ENCODE peak calls at places on chromosomes 4 and X, in six cellular contexts. E is mesendoderm, I is right lobe of liver, M is ovary, Y is neuronal stem cell, R is SJSA1. K is an unnamed sample.

GRCh38 chr4:124686279-124686678 is 26.3 kb downstream of the ANKRD50 start:
- DNase-seq in R (no peak), E (peak), Y (peak), I (no peak), M (no peak), K (no peak)

GRCh38 chrX:10855845-10856244 is 235.5 kb upstream of the MID1 start:
- DNase-seq in M (no peak), R (no peak), E (no peak), Y (no peak), I (no peak), K (no peak)

GRCh38 chr4:103098746-103099421 is 750 bp downstream of the BDH2 start:
- DNase-seq in R (no peak), M (no peak), Y (no peak), I (no peak), E (no peak), K (no peak)

GRCh38 chr4:168505996-168506395 is 9.1 kb downstream of the PALLD start:
- DNase-seq in E (no peak), M (no peak), R (no peak), I (no peak), Y (no peak), K (no peak)

GRCh38 chr4:173074501-173074946 is 94.1 kb upstream of the GALNT7 start:
- DNase-seq in M (no peak), Y (peak), R (no peak), I (no peak), E (peak), K (no peak)

GRCh38 chrX:110167952-110168451 is 149.9 kb downstream of the AMMECR1 start:
- DNase-seq in E (peak), I (peak), M (no peak), Y (peak), R (no peak), K (no peak)

GRCh38 chr4:99201687-99202086 is 17.4 kb downstream of the ADH6 start:
- DNase-seq in M (no peak), I (no peak), R (no peak), E (no peak), Y (no peak), K (no peak)

GRCh38 chr4:38034986-38035882 is 75.0 kb downstream of the PTTG2 start:
- DNase-seq in E (peak), R (peak), I (no peak), Y (peak), M (no peak), K (no peak)

GRCh38 chr4:186708554-186708953 is 15.1 kb downstream of the FAT1 start:
- DNase-seq in R (no peak), I (no peak), M (no peak), E (no peak), Y (no peak), K (no peak)

GRCh38 chrX:133185119-133185518 is 33.0 kb downstream of the TFDP3 start:
- DNase-seq in E (peak), Y (no peak), R (no peak), I (no peak), M (no peak), K (no peak)

GRCh38 chrX:132181364-132181763 is 37.9 kb downstream of the RAP2C start:
- DNase-seq in E (no peak), R (no peak), I (peak), M (no peak), Y (no peak), K (no peak)

GRCh38 chr4:87469390-87469789 is 47.0 kb downstream of the NUDT9 start:
- DNase-seq in E (no peak), M (no peak), I (no peak), Y (no peak), R (no peak), K (no peak)

GRCh38 chr4:11739992-11740391 is 311.3 kb upstream of the HS3ST1 start:
- DNase-seq in Y (no peak), M (no peak), E (no peak), R (no peak), I (no peak), K (no peak)

GRCh38 chr4:81685105-81685504 is 213.4 kb upstream of the RASGEF1B start:
- DNase-seq in I (no peak), R (no peak), M (no peak), Y (no peak), E (no peak), K (no peak)

GRCh38 chrX:55240788-55241187 is 20.6 kb downstream of the PAGE5 start:
- DNase-seq in E (no peak), I (no peak), R (no peak), M (no peak), Y (no peak), K (no peak)

GRCh38 chr4:7902101-7902553 is 37.5 kb downstream of the AFAP1 start:
- DNase-seq in Y (no peak), I (no peak), R (no peak), E (peak), M (no peak), K (no peak)

GRCh38 chrX:68694429-68695205 is 47.2 kb downstream of the STARD8 start:
- DNase-seq in M (no peak), Y (no peak), E (no peak), R (no peak), I (peak), K (no peak)

GRCh38 chr4:26116057-26116456 is 202.0 kb downstream of the SMIM20 start:
- DNase-seq in M (no peak), I (no peak), R (no peak), Y (no peak), E (no peak), K (no peak)

GRCh38 chr4:107548211-107548905 is 171.7 kb downstream of the PAPSS1 start:
- DNase-seq in I (no peak), M (no peak), Y (no peak), E (peak), R (no peak), K (no peak)

GRCh38 chrX:117995378-117995777 is 121.2 kb downstream of the KLHL13 start:
- DNase-seq in E (no peak), I (no peak), R (no peak), M (no peak), Y (no peak), K (no peak)

GRCh38 chr4:76272091-76272490 is 20.6 kb downstream of the FAM47E start:
- DNase-seq in R (no peak), E (no peak), I (no peak), Y (no peak), M (no peak), K (no peak)

GRCh38 chr4:76272582-76272981 is 21.1 kb downstream of the FAM47E start:
- DNase-seq in R (no peak), M (no peak), E (no peak), I (no peak), Y (no peak), K (no peak)

GRCh38 chr4:76272999-76273398 is 21.5 kb downstream of the FAM47E start:
- DNase-seq in I (no peak), M (no peak), E (no peak), R (no peak), Y (no peak), K (no peak)

GRCh38 chr4:76271248-76271647 is 19.7 kb downstream of the FAM47E start:
- DNase-seq in I (no peak), M (no peak), Y (no peak), E (no peak), R (no peak), K (no peak)

GRCh38 chr4:76270776-76271175 is 19.3 kb downstream of the FAM47E start:
- DNase-seq in R (no peak), M (no peak), I (no peak), Y (no peak), E (no peak), K (no peak)
- H3K4me3 ChIP-seq in R (no peak), M (no peak), I (no peak), Y (no peak), E (no peak), K (no peak)

GRCh38 chr4:169618986-169619385 is 1.4 kb upstream of the CLCN3 start:
- DNase-seq in M (no peak), I (no peak), Y (no peak), E (no peak), R (no peak), K (no peak)

GRCh38 chr4:169619958-169620845 is at the start of gene CLCN3:
- DNase-seq in R (peak), M (peak), Y (peak), I (peak), E (peak), K (peak)

GRCh38 chr4:169620846-169621228 is 459 bp downstream of the CLCN3 start:
- DNase-seq in R (no peak), M (no peak), I (peak), E (peak), Y (peak), K (no peak)

GRCh38 chr4:169619518-169619957 is 840 bp upstream of the CLCN3 start:
- DNase-seq in E (peak), Y (peak), I (peak), M (no peak), R (peak), K (no peak)

GRCh38 chr4:169621754-169622481 is 1.5 kb downstream of the CLCN3 start:
- DNase-seq in Y (no peak), M (no peak), R (peak), I (no peak), E (no peak), K (no peak)
- H3K27ac ChIP-seq in Y (no peak), M (no peak), R (no peak), I (peak), E (no peak), K (peak)

GRCh38 chr4:140236649-140237160 is 82.7 kb upstream of the MAML3 start:
- DNase-seq in R (no peak), Y (no peak), I (no peak), E (no peak), M (no peak), K (no peak)

GRCh38 chr4:140237616-140238352 is 83.8 kb upstream of the MAML3 start:
- DNase-seq in Y (peak), E (peak), R (peak), M (peak), I (peak), K (peak)

GRCh38 chr4:140239311-140239710 is 85.3 kb upstream of the MAML3 start:
- DNase-seq in Y (no peak), I (no peak), M (no peak), E (no peak), R (no peak), K (no peak)

GRCh38 chr4:140240237-140240636 is 86.3 kb upstream of the MAML3 start:
- DNase-seq in R (no peak), E (no peak), I (no peak), M (no peak), Y (no peak), K (no peak)

GRCh38 chr4:140238353-140239041 is 84.5 kb upstream of the MAML3 start:
- DNase-seq in E (peak), I (peak), R (no peak), M (peak), Y (peak), K (peak)
- H3K4me3 ChIP-seq in E (no peak), I (no peak), R (no peak), M (no peak), Y (peak), K (no peak)

DNA sequence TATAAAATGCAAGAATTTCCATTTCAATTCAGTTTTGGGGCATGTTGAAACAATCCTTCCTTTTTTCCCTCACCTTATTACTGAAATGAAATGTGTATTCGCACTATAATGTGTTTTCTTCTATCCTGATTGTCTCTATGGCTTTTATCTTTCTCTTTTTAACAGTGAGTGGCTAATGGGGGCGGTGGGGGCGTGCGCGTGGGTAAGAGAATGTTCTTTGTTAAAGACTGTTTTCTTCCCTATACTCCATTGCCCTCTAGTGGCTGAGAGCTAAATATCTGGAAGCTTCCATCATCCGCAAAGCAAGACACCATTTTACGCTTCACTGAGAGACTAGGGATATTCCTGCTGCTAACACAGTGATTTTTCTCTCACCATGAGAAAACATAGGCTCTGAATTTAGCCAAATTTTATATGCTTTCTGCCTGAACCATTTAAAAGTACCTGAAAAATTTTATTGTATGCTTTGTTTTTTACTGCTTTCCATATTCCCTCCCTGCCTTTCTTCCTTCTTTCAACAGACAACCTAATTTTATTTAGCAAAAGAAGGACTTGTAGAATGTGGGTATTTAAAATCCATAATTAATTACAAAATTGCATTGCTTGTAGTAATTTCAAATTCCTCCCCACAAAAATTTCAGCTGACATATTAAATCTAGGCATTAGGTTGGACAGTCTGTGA is 194.0 kb downstream of the GASK1B start:
- DNase-seq in R (peak), E (peak), Y (peak), M (peak), I (peak), K (no peak)
- H3K27ac ChIP-seq in R (no peak), E (no peak), Y (no peak), M (no peak), I (no peak), K (no peak)

GRCh38 chr4:128654465-128654864 is 155.0 kb upstream of the JADE1 start:
- DNase-seq in M (no peak), R (no peak), I (no peak), Y (no peak), E (no peak), K (no peak)
- H3K4me3 ChIP-seq in M (no peak), R (no peak), I (no peak), Y (no peak), E (no peak), K (no peak)

GRCh38 chrX:18422886-18423285 is 2.5 kb upstream of the CDKL5 start:
- DNase-seq in R (no peak), Y (no peak), E (no peak), I (no peak), M (no peak), K (no peak)

GRCh38 chrX:18426004-18426320 is 554 bp downstream of the CDKL5 start:
- DNase-seq in M (no peak), Y (no peak), I (no peak), E (no peak), R (no peak), K (no peak)

GRCh38 chrX:18428006-18428405 is 2.6 kb downstream of the CDKL5 start:
- DNase-seq in M (no peak), I (no peak), R (no peak), E (no peak), Y (no peak), K (no peak)

GRCh38 chrX:18424482-18425198 is 768 bp upstream of the CDKL5 start:
- DNase-seq in E (peak), Y (no peak), I (no peak), R (peak), M (peak), K (peak)

DNA sequence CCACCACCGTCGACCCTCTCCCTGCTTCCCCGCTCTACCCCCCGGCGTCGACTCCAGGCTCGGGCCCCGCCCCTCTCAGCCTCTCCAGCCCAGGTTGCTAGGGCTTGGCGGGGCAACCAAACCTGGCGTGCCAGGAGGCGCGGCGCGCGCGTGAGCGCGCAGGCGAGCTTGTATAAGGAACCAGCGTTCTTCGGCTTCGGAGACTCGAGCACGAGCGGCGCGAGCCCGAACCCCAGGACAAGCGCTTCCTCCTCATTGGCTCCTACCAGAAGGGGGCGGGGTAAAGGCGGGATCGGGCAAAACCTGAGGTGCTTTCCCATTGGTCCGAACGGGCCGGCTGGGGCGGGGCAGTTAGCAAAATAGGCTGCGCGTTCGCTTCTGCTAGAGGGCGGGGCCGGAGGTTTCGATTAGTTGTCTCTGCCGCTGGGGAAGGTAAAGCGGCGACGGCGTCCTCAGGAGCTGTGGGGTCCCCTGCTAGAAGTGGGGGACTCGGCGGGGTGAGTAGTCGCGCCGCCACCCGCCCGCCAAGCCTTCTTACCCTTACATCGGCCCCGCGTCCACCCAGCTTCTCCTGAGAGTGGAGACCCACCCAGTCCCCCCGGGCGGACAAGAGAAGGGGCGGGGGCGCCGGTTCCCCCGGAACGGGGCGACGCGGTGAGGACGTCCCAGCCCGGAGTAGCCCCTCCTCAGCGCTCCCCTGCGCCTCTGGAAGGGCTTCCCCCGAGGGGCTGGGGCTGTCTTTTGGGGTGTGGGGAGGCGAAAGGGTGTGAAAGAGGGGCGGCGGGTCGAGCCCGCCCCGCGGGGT is at the start of gene CDKL5:
- DNase-seq in E (peak), R (peak), I (peak), Y (peak), M (peak), K (peak)
- H3K27ac ChIP-seq in E (no peak), R (peak), I (peak), Y (peak), M (peak), K (peak)

GRCh38 chr4:56870927-56871326 is 36.8 kb upstream of the REST start:
- DNase-seq in E (no peak), Y (no peak), I (no peak), R (peak), M (no peak), K (no peak)
- H3K4me3 ChIP-seq in E (no peak), Y (no peak), I (no peak), R (no peak), M (no peak), K (no peak)

GRCh38 chr4:3226944-3227343 is 22.0 kb upstream of the MSANTD1 start:
- DNase-seq in M (no peak), Y (no peak), I (no peak), R (no peak), E (no peak), K (no peak)
- H3K27ac ChIP-seq in M (no peak), Y (no peak), I (no peak), R (no peak), E (no peak), K (peak)

DNA sequence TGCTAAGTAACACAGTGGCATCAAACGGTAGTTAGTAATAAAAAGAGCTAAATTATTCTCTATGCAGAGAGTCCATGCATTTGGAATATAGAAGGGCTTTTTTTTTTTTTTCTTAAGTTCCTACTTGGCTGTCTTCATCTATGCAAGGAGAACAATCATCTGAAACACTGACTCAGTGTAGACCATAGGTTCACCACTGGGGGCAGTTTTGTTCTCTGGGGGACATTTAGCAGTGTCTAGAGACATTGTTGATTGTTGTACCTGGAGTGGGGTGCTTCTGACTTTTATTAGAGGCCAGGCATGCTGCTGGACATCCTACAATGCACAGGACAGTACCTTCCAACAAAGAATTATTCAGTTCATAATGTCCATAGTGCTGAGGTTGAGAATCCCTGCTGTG is 41.2 kb downstream of the TMA16 start:
- DNase-seq in R (no peak), I (no peak), M (no peak), E (no peak), Y (no peak), K (no peak)
- H3K4me3 ChIP-seq in R (no peak), I (no peak), M (no peak), E (no peak), Y (no peak), K (no peak)